ENCODE peak calls at places on chromosomes 13 and 19, in six cellular contexts. One of them, this sample, is unnamed.
A peak's percentile ranks its signal among the peaks of the same experiment; 100 is the strongest.

GRCh38 chr13:37490176-37490575 is 108.4 kb downstream of the POSTN start:
- DNase-seq in GM12878: no peak
- DNase-seq in IMR-90: peak; percentile 14
- DNase-seq in neural progenitor cell: no peak
- DNase-seq in mesendoderm: no peak
- DNase-seq in neuronal stem cell: no peak
- DNase-seq in this sample: no peak

GRCh38 chr13:19957320-19958118 is 1.0 kb upstream of the ZMYM2 start:
- DNase-seq in IMR-90: peak; percentile 18
- DNase-seq in GM12878: peak; percentile 60
- DNase-seq in neuronal stem cell: peak; percentile 74
- DNase-seq in neural progenitor cell: peak; percentile 84
- DNase-seq in mesendoderm: peak; percentile 92
- DNase-seq in this sample: peak; percentile 95

GRCh38 chr13:100040196-100040595 is 48.7 kb upstream of the PCCA start:
- DNase-seq in IMR-90: no peak
- DNase-seq in mesendoderm: no peak
- DNase-seq in GM12878: no peak
- DNase-seq in neuronal stem cell: no peak
- DNase-seq in neural progenitor cell: no peak
- DNase-seq in this sample: no peak

GRCh38 chr19:1752757-1753728 is at the start of gene ONECUT3:
- DNase-seq in mesendoderm: no peak
- DNase-seq in GM12878: no peak
- DNase-seq in neural progenitor cell: peak; percentile 80
- DNase-seq in IMR-90: no peak
- DNase-seq in neuronal stem cell: no peak
- DNase-seq in this sample: no peak

GRCh38 chr19:52993342-52994178 is 20.2 kb upstream of the ERVV-1 start:
- DNase-seq in GM12878: no peak
- DNase-seq in neuronal stem cell: peak; percentile 87
- DNase-seq in neural progenitor cell: peak; percentile 96
- DNase-seq in IMR-90: peak; percentile 66
- DNase-seq in mesendoderm: peak; percentile 94
- DNase-seq in this sample: peak; percentile 90

GRCh38 chr13:106343831-106344230 is 191.6 kb downstream of the EFNB2 start:
- DNase-seq in neuronal stem cell: no peak
- DNase-seq in IMR-90: no peak
- DNase-seq in neural progenitor cell: no peak
- DNase-seq in mesendoderm: peak; percentile 85
- DNase-seq in GM12878: no peak
- DNase-seq in this sample: no peak

GRCh38 chr13:25300861-25301346 is 521 bp upstream of the NUP58 start:
- DNase-seq in IMR-90: no peak
- DNase-seq in GM12878: no peak
- DNase-seq in neural progenitor cell: peak; percentile 5
- DNase-seq in neuronal stem cell: no peak
- DNase-seq in mesendoderm: no peak
- DNase-seq in this sample: no peak

GRCh38 chr19:32294871-32295438 is 50.5 kb upstream of the ZNF507 start:
- DNase-seq in IMR-90: no peak
- DNase-seq in neuronal stem cell: no peak
- DNase-seq in GM12878: no peak
- DNase-seq in mesendoderm: no peak
- DNase-seq in neural progenitor cell: no peak
- DNase-seq in this sample: no peak

GRCh38 chr13:102839462-102839861 is 6.4 kb upstream of the ERCC5 start:
- DNase-seq in neuronal stem cell: no peak
- DNase-seq in IMR-90: peak; percentile 25
- DNase-seq in GM12878: no peak
- DNase-seq in mesendoderm: no peak
- DNase-seq in neural progenitor cell: no peak
- DNase-seq in this sample: no peak

GRCh38 chr13:46202188-46202795 is 9.4 kb upstream of the LRRC63 start:
- DNase-seq in GM12878: no peak
- DNase-seq in neuronal stem cell: no peak
- DNase-seq in mesendoderm: no peak
- DNase-seq in IMR-90: no peak
- DNase-seq in neural progenitor cell: no peak
- DNase-seq in this sample: peak; percentile 38

GRCh38 chr19:16342002-16342715 is 17.5 kb downstream of the KLF2 start:
- DNase-seq in neural progenitor cell: no peak
- DNase-seq in IMR-90: no peak
- DNase-seq in mesendoderm: no peak
- DNase-seq in GM12878: peak; percentile 76
- DNase-seq in neuronal stem cell: no peak
- DNase-seq in this sample: peak; percentile 65

GRCh38 chr13:45500492-45501174 is 35.9 kb downstream of the COG3 start:
- DNase-seq in neural progenitor cell: no peak
- DNase-seq in neuronal stem cell: no peak
- DNase-seq in mesendoderm: peak; percentile 35
- DNase-seq in GM12878: no peak
- DNase-seq in IMR-90: peak; percentile 96
- DNase-seq in this sample: no peak

GRCh38 chr13:92826197-92826596 is 400.4 kb upstream of the GPC6 start:
- DNase-seq in GM12878: no peak
- DNase-seq in mesendoderm: no peak
- DNase-seq in IMR-90: no peak
- DNase-seq in neural progenitor cell: no peak
- DNase-seq in neuronal stem cell: no peak
- DNase-seq in this sample: no peak

GRCh38 chr13:26022538-26023292 is 29.1 kb downstream of the SHISA2 start:
- DNase-seq in GM12878: no peak
- DNase-seq in IMR-90: peak; percentile 47
- DNase-seq in neuronal stem cell: no peak
- DNase-seq in neural progenitor cell: no peak
- DNase-seq in mesendoderm: no peak
- DNase-seq in this sample: no peak

GRCh38 chr19:647566-648284 is 8.0 kb downstream of the FGF22 start:
- DNase-seq in GM12878: no peak
- DNase-seq in neural progenitor cell: no peak
- DNase-seq in IMR-90: no peak
- DNase-seq in mesendoderm: no peak
- DNase-seq in neuronal stem cell: no peak
- DNase-seq in this sample: no peak

GRCh38 chr13:44206429-44206828 is 167.2 kb upstream of the SERP2 start:
- DNase-seq in neuronal stem cell: no peak
- DNase-seq in mesendoderm: no peak
- DNase-seq in neural progenitor cell: no peak
- DNase-seq in IMR-90: no peak
- DNase-seq in GM12878: no peak
- DNase-seq in this sample: no peak

GRCh38 chr19:33864311-33864850 is 67.7 kb downstream of the KCTD15 start:
- DNase-seq in neural progenitor cell: no peak
- DNase-seq in IMR-90: no peak
- DNase-seq in GM12878: no peak
- DNase-seq in neuronal stem cell: no peak
- DNase-seq in mesendoderm: no peak
- DNase-seq in this sample: no peak

GRCh38 chr13:19955873-19956559 is 2.5 kb upstream of the ZMYM2 start:
- DNase-seq in neural progenitor cell: no peak
- DNase-seq in IMR-90: no peak
- DNase-seq in neuronal stem cell: no peak
- DNase-seq in mesendoderm: no peak
- DNase-seq in GM12878: no peak
- DNase-seq in this sample: no peak

GRCh38 chr19:30851646-30852045 is 479.5 kb downstream of the ZNF536 start:
- DNase-seq in IMR-90: no peak
- DNase-seq in mesendoderm: no peak
- DNase-seq in neuronal stem cell: no peak
- DNase-seq in GM12878: no peak
- DNase-seq in neural progenitor cell: no peak
- DNase-seq in this sample: no peak

GRCh38 chr13:51614350-51614786 is 30.1 kb downstream of the WDFY2 start:
- DNase-seq in GM12878: peak; percentile 56
- DNase-seq in neuronal stem cell: no peak
- DNase-seq in neural progenitor cell: no peak
- DNase-seq in IMR-90: no peak
- DNase-seq in mesendoderm: peak; percentile 31
- DNase-seq in this sample: peak; percentile 78

GRCh38 chr13:106919638-106920037 is 351.7 kb upstream of the ARGLU1 start:
- DNase-seq in neural progenitor cell: peak; percentile 63
- DNase-seq in neuronal stem cell: no peak
- DNase-seq in IMR-90: no peak
- DNase-seq in mesendoderm: no peak
- DNase-seq in GM12878: no peak
- DNase-seq in this sample: no peak

GRCh38 chr19:34351382-34351802 is 13.6 kb upstream of the GPI start:
- DNase-seq in GM12878: peak; percentile 25
- DNase-seq in IMR-90: no peak
- DNase-seq in neuronal stem cell: no peak
- DNase-seq in mesendoderm: no peak
- DNase-seq in neural progenitor cell: no peak
- DNase-seq in this sample: no peak

GRCh38 chr13:46388846-46389245 is 1.8 kb upstream of the RUBCNL start:
- DNase-seq in IMR-90: no peak
- DNase-seq in neuronal stem cell: no peak
- DNase-seq in neural progenitor cell: no peak
- DNase-seq in GM12878: no peak
- DNase-seq in mesendoderm: peak; percentile 77
- DNase-seq in this sample: no peak

GRCh38 chr19:53903055-53903680 is 5.9 kb upstream of the CACNG7 start:
- DNase-seq in mesendoderm: peak; percentile 92
- DNase-seq in neuronal stem cell: peak; percentile 84
- DNase-seq in IMR-90: peak; percentile 30
- DNase-seq in neural progenitor cell: peak; percentile 92
- DNase-seq in GM12878: no peak
- DNase-seq in this sample: peak; percentile 83

GRCh38 chr13:98466634-98467236 is 110.2 kb downstream of the STK24 start:
- DNase-seq in IMR-90: peak; percentile 55
- DNase-seq in neural progenitor cell: peak; percentile 68
- DNase-seq in GM12878: no peak
- DNase-seq in mesendoderm: peak; percentile 77
- DNase-seq in neuronal stem cell: no peak
- DNase-seq in this sample: peak; percentile 78

GRCh38 chr19:36150586-36150985 is 1.7 kb downstream of the COX7A1 start:
- DNase-seq in neuronal stem cell: no peak
- DNase-seq in neural progenitor cell: no peak
- DNase-seq in IMR-90: no peak
- DNase-seq in GM12878: no peak
- DNase-seq in mesendoderm: no peak
- DNase-seq in this sample: no peak

GRCh38 chr19:35353635-35354034 is 4.6 kb upstream of the FFAR3 start:
- DNase-seq in mesendoderm: no peak
- DNase-seq in GM12878: no peak
- DNase-seq in neuronal stem cell: no peak
- DNase-seq in IMR-90: no peak
- DNase-seq in neural progenitor cell: no peak
- DNase-seq in this sample: peak; percentile 36

GRCh38 chr19:52527954-52528326 is 472 bp downstream of the ZNF808 start:
- DNase-seq in mesendoderm: peak; percentile 27
- DNase-seq in IMR-90: no peak
- DNase-seq in neural progenitor cell: peak; percentile 47
- DNase-seq in neuronal stem cell: no peak
- DNase-seq in GM12878: no peak
- DNase-seq in this sample: peak; percentile 71

DNA sequence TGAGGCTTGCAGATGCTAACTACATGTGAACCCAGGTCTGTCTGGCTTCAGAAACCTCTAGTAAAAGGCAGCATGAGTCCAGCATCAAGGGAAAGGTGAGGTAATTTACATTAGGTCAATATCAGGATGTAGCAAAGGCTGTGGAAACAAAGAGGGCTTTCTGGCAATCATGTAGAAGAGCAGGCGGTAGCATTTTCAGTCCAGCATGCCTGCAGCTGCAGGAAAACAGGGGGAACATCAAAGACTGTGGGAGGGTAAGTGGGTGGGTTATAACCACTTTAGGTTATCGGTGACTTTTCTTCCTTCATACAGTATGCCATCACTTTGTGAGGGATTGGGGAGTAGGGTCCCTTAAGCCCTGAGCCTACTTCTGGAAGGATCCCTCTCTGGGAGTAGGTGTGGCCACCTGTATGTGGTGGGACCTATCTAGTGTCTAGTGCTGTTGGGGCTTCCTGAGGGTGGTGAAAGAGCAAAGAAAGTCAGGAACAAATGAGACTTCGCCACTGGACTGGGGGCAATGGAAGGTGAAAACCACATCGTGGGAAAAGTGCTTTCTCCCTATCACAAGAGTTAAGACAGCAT is 10.8 kb downstream of the SUGP2 start:
- DNase-seq in neuronal stem cell: no peak
- DNase-seq in IMR-90: peak; percentile 34
- DNase-seq in neural progenitor cell: no peak
- DNase-seq in GM12878: no peak
- DNase-seq in mesendoderm: no peak
- DNase-seq in this sample: no peak
- H3K4me2 ChIP-seq in neuronal stem cell: no peak overlapping the region
- H3K4me2 ChIP-seq in IMR-90: no peak overlapping the region
- H3K4me2 ChIP-seq in neural progenitor cell: no peak overlapping the region
- H3K4me2 ChIP-seq in GM12878: no peak overlapping the region
- H3K4me2 ChIP-seq in mesendoderm: no peak overlapping the region
- H3K4me2 ChIP-seq in this sample: no peak overlapping the region

GRCh38 chr19:7833225-7834156 is 3.5 kb downstream of the EVI5L start:
- DNase-seq in neural progenitor cell: no peak
- DNase-seq in GM12878: no peak
- DNase-seq in mesendoderm: no peak
- DNase-seq in IMR-90: peak; percentile 33
- DNase-seq in neuronal stem cell: no peak
- DNase-seq in this sample: no peak
- H3K4me2 ChIP-seq in neural progenitor cell: no peak overlapping the region
- H3K4me2 ChIP-seq in GM12878: no peak overlapping the region
- H3K4me2 ChIP-seq in mesendoderm: no peak overlapping the region
- H3K4me2 ChIP-seq in IMR-90: no peak overlapping the region
- H3K4me2 ChIP-seq in neuronal stem cell: no peak overlapping the region
- H3K4me2 ChIP-seq in this sample: no peak overlapping the region

GRCh38 chr19:12953456-12954149 is 3.4 kb downstream of the GADD45GIP1 start:
- DNase-seq in neural progenitor cell: no peak
- DNase-seq in GM12878: no peak
- DNase-seq in mesendoderm: no peak
- DNase-seq in neuronal stem cell: no peak
- DNase-seq in IMR-90: no peak
- DNase-seq in this sample: no peak
- H3K4me2 ChIP-seq in neural progenitor cell: no peak overlapping the region
- H3K4me2 ChIP-seq in GM12878: peak overlapping the region; percentile 56
- H3K4me2 ChIP-seq in mesendoderm: no peak overlapping the region
- H3K4me2 ChIP-seq in neuronal stem cell: no peak overlapping the region
- H3K4me2 ChIP-seq in IMR-90: peak overlapping the region; percentile 38
- H3K4me2 ChIP-seq in this sample: peak overlapping the region; percentile 73

DNA sequence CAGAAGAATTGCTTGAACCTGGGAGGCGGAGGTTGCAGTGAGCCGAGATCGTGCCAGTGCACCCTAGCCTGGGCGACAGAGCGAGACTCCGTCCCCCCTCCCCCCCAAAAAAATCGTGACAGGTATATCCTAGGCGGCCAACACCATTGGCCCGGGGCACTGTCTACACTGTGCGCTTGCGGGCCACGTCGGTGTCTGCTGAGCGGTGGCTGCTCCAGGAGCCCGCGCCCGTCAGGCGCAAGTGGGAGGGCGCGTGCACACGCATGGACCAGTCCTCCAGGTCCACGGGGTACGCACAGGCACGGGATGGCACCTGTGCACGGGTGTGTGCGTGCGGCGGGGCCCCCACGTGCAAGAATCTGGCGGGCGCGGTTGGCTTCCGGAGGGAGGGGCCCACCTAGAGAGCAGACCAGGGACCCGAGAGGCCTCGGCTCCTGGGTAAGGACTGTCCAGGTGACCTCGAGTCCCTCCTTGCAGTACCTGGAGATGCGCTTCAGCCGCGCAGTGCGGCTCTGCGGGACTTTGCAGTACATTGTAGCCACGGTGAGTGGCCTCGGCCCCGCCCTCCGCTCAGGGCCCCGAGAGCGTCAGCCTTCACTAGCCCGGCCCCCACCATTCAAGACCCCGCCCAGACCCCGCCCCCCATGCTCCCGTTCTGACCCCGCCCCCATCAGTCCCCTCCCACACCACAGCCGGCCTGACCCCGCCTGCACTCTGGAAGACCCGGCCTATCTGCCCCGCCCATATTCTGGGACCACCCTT is 2.1 kb downstream of the SLC5A5 start:
- DNase-seq in neural progenitor cell: peak; percentile 94
- DNase-seq in GM12878: no peak
- DNase-seq in mesendoderm: peak; percentile 84
- DNase-seq in IMR-90: no peak
- DNase-seq in neuronal stem cell: peak; percentile 72
- DNase-seq in this sample: peak; percentile 89
- H3K4me2 ChIP-seq in neural progenitor cell: peak overlapping the region; percentile 92
- H3K4me2 ChIP-seq in GM12878: peak overlapping the region; percentile 95
- H3K4me2 ChIP-seq in mesendoderm: peak overlapping the region; percentile 67
- H3K4me2 ChIP-seq in IMR-90: no peak overlapping the region
- H3K4me2 ChIP-seq in neuronal stem cell: peak overlapping the region; percentile 80
- H3K4me2 ChIP-seq in this sample: no peak overlapping the region